ENCODE peak calls at places on chromosomes 6 and 20, in seven cellular contexts. One of them, this sample, is unnamed.

GRCh38 chr6:137399949-137400443 is 94.2 kb downstream of the OLIG3 start:
- DNase-seq in H7: no peak
- DNase-seq in activated CD8-positive, alpha-beta memory T cell treated with anti-CD3 and anti-CD28 coated beads for 1 hour: no peak
- DNase-seq in activated T-cell treated with anti-CD3 and anti-CD28 coated beads, Interleukin-2, amount 50 U/mL, for 4 hours: no peak
- DNase-seq in Right ventricle myocardium superior: no peak
- DNase-seq in stimulated activated CD8-positive, alpha-beta memory T cell treated with anti-CD3 and anti-CD28 coated beads, Interleukin-4, amount 100 ng/mL, for 1 hour: no peak
- DNase-seq in H9: peak; percentile 44
- DNase-seq in this sample: no peak

GRCh38 chr20:61931476-61932198 is 134.0 kb downstream of the TAF4 start:
- DNase-seq in H7: no peak
- DNase-seq in activated CD8-positive, alpha-beta memory T cell treated with anti-CD3 and anti-CD28 coated beads for 1 hour: no peak
- DNase-seq in activated T-cell treated with anti-CD3 and anti-CD28 coated beads, Interleukin-2, amount 50 U/mL, for 4 hours: no peak
- DNase-seq in Right ventricle myocardium superior: peak; percentile 20
- DNase-seq in stimulated activated CD8-positive, alpha-beta memory T cell treated with anti-CD3 and anti-CD28 coated beads, Interleukin-4, amount 100 ng/mL, for 1 hour: no peak
- DNase-seq in H9: no peak
- DNase-seq in this sample: no peak

GRCh38 chr6:45073771-45074170 is 254.4 kb upstream of the RUNX2 start:
- DNase-seq in H7: no peak
- DNase-seq in activated CD8-positive, alpha-beta memory T cell treated with anti-CD3 and anti-CD28 coated beads for 1 hour: no peak
- DNase-seq in activated T-cell treated with anti-CD3 and anti-CD28 coated beads, Interleukin-2, amount 50 U/mL, for 4 hours: no peak
- DNase-seq in Right ventricle myocardium superior: no peak
- DNase-seq in stimulated activated CD8-positive, alpha-beta memory T cell treated with anti-CD3 and anti-CD28 coated beads, Interleukin-4, amount 100 ng/mL, for 1 hour: no peak
- DNase-seq in H9: no peak
- DNase-seq in this sample: no peak

GRCh38 chr6:37173573-37174195 is 3.7 kb downstream of the PIM1 start:
- DNase-seq in H7: no peak
- DNase-seq in activated CD8-positive, alpha-beta memory T cell treated with anti-CD3 and anti-CD28 coated beads for 1 hour: no peak
- DNase-seq in activated T-cell treated with anti-CD3 and anti-CD28 coated beads, Interleukin-2, amount 50 U/mL, for 4 hours: peak; percentile 44
- DNase-seq in Right ventricle myocardium superior: no peak
- DNase-seq in stimulated activated CD8-positive, alpha-beta memory T cell treated with anti-CD3 and anti-CD28 coated beads, Interleukin-4, amount 100 ng/mL, for 1 hour: no peak
- DNase-seq in H9: no peak
- DNase-seq in this sample: no peak

GRCh38 chr6:40710626-40711354 is 123.6 kb upstream of the LRFN2 start:
- DNase-seq in H7: no peak
- DNase-seq in activated CD8-positive, alpha-beta memory T cell treated with anti-CD3 and anti-CD28 coated beads for 1 hour: no peak
- DNase-seq in activated T-cell treated with anti-CD3 and anti-CD28 coated beads, Interleukin-2, amount 50 U/mL, for 4 hours: no peak
- DNase-seq in Right ventricle myocardium superior: no peak
- DNase-seq in stimulated activated CD8-positive, alpha-beta memory T cell treated with anti-CD3 and anti-CD28 coated beads, Interleukin-4, amount 100 ng/mL, for 1 hour: no peak
- DNase-seq in H9: no peak
- DNase-seq in this sample: no peak

GRCh38 chr20:48375804-48376203 is 452.0 kb downstream of the PREX1 start:
- DNase-seq in H7: peak; percentile 65
- DNase-seq in activated CD8-positive, alpha-beta memory T cell treated with anti-CD3 and anti-CD28 coated beads for 1 hour: no peak
- DNase-seq in activated T-cell treated with anti-CD3 and anti-CD28 coated beads, Interleukin-2, amount 50 U/mL, for 4 hours: no peak
- DNase-seq in Right ventricle myocardium superior: no peak
- DNase-seq in stimulated activated CD8-positive, alpha-beta memory T cell treated with anti-CD3 and anti-CD28 coated beads, Interleukin-4, amount 100 ng/mL, for 1 hour: no peak
- DNase-seq in H9: no peak
- DNase-seq in this sample: no peak

GRCh38 chr20:6402026-6402425 is 279.2 kb upstream of the FERMT1 start:
- DNase-seq in H7: no peak
- DNase-seq in activated CD8-positive, alpha-beta memory T cell treated with anti-CD3 and anti-CD28 coated beads for 1 hour: no peak
- DNase-seq in activated T-cell treated with anti-CD3 and anti-CD28 coated beads, Interleukin-2, amount 50 U/mL, for 4 hours: no peak
- DNase-seq in Right ventricle myocardium superior: no peak
- DNase-seq in stimulated activated CD8-positive, alpha-beta memory T cell treated with anti-CD3 and anti-CD28 coated beads, Interleukin-4, amount 100 ng/mL, for 1 hour: no peak
- DNase-seq in H9: no peak
- DNase-seq in this sample: no peak

GRCh38 chr6:10425973-10426780 is 11.3 kb upstream of the TFAP2A start:
- DNase-seq in H7: peak; percentile 83
- DNase-seq in activated CD8-positive, alpha-beta memory T cell treated with anti-CD3 and anti-CD28 coated beads for 1 hour: no peak
- DNase-seq in activated T-cell treated with anti-CD3 and anti-CD28 coated beads, Interleukin-2, amount 50 U/mL, for 4 hours: no peak
- DNase-seq in Right ventricle myocardium superior: no peak
- DNase-seq in stimulated activated CD8-positive, alpha-beta memory T cell treated with anti-CD3 and anti-CD28 coated beads, Interleukin-4, amount 100 ng/mL, for 1 hour: no peak
- DNase-seq in H9: peak; percentile 55
- DNase-seq in this sample: no peak

GRCh38 chr6:134753001-134753400 is 196.9 kb downstream of the ALDH8A1 start:
- DNase-seq in H7: no peak
- DNase-seq in activated CD8-positive, alpha-beta memory T cell treated with anti-CD3 and anti-CD28 coated beads for 1 hour: no peak
- DNase-seq in activated T-cell treated with anti-CD3 and anti-CD28 coated beads, Interleukin-2, amount 50 U/mL, for 4 hours: no peak
- DNase-seq in Right ventricle myocardium superior: no peak
- DNase-seq in stimulated activated CD8-positive, alpha-beta memory T cell treated with anti-CD3 and anti-CD28 coated beads, Interleukin-4, amount 100 ng/mL, for 1 hour: no peak
- DNase-seq in H9: no peak
- DNase-seq in this sample: no peak

GRCh38 chr6:39140556-39141191 is 25.7 kb upstream of the SAYSD1 start:
- DNase-seq in H7: no peak
- DNase-seq in activated CD8-positive, alpha-beta memory T cell treated with anti-CD3 and anti-CD28 coated beads for 1 hour: no peak
- DNase-seq in activated T-cell treated with anti-CD3 and anti-CD28 coated beads, Interleukin-2, amount 50 U/mL, for 4 hours: no peak
- DNase-seq in Right ventricle myocardium superior: no peak
- DNase-seq in stimulated activated CD8-positive, alpha-beta memory T cell treated with anti-CD3 and anti-CD28 coated beads, Interleukin-4, amount 100 ng/mL, for 1 hour: no peak
- DNase-seq in H9: no peak
- DNase-seq in this sample: no peak

GRCh38 chr20:51420111-51420510 is 122.4 kb downstream of the NFATC2 start:
- DNase-seq in H7: no peak
- DNase-seq in activated CD8-positive, alpha-beta memory T cell treated with anti-CD3 and anti-CD28 coated beads for 1 hour: no peak
- DNase-seq in activated T-cell treated with anti-CD3 and anti-CD28 coated beads, Interleukin-2, amount 50 U/mL, for 4 hours: no peak
- DNase-seq in Right ventricle myocardium superior: no peak
- DNase-seq in stimulated activated CD8-positive, alpha-beta memory T cell treated with anti-CD3 and anti-CD28 coated beads, Interleukin-4, amount 100 ng/mL, for 1 hour: no peak
- DNase-seq in H9: no peak
- DNase-seq in this sample: no peak

GRCh38 chr6:46645265-46645664 is 7.4 kb downstream of the CYP39A1 start:
- DNase-seq in H7: no peak
- DNase-seq in activated CD8-positive, alpha-beta memory T cell treated with anti-CD3 and anti-CD28 coated beads for 1 hour: no peak
- DNase-seq in activated T-cell treated with anti-CD3 and anti-CD28 coated beads, Interleukin-2, amount 50 U/mL, for 4 hours: no peak
- DNase-seq in Right ventricle myocardium superior: no peak
- DNase-seq in stimulated activated CD8-positive, alpha-beta memory T cell treated with anti-CD3 and anti-CD28 coated beads, Interleukin-4, amount 100 ng/mL, for 1 hour: no peak
- DNase-seq in H9: no peak
- DNase-seq in this sample: no peak

GRCh38 chr20:57809661-57810172 is 99.9 kb upstream of the PMEPA1 start:
- DNase-seq in H7: no peak
- DNase-seq in activated CD8-positive, alpha-beta memory T cell treated with anti-CD3 and anti-CD28 coated beads for 1 hour: no peak
- DNase-seq in activated T-cell treated with anti-CD3 and anti-CD28 coated beads, Interleukin-2, amount 50 U/mL, for 4 hours: no peak
- DNase-seq in Right ventricle myocardium superior: peak; percentile 73
- DNase-seq in stimulated activated CD8-positive, alpha-beta memory T cell treated with anti-CD3 and anti-CD28 coated beads, Interleukin-4, amount 100 ng/mL, for 1 hour: no peak
- DNase-seq in H9: no peak
- DNase-seq in this sample: no peak

GRCh38 chr6:12012566-12013367 is 655 bp downstream of the HIVEP1 start:
- DNase-seq in H7: peak; percentile 84
- DNase-seq in activated CD8-positive, alpha-beta memory T cell treated with anti-CD3 and anti-CD28 coated beads for 1 hour: peak; percentile 45
- DNase-seq in activated T-cell treated with anti-CD3 and anti-CD28 coated beads, Interleukin-2, amount 50 U/mL, for 4 hours: peak; percentile 62
- DNase-seq in Right ventricle myocardium superior: peak; percentile 73
- DNase-seq in stimulated activated CD8-positive, alpha-beta memory T cell treated with anti-CD3 and anti-CD28 coated beads, Interleukin-4, amount 100 ng/mL, for 1 hour: peak; percentile 39
- DNase-seq in H9: peak; percentile 83
- DNase-seq in this sample: peak; percentile 65

GRCh38 chr20:34794006-34794585 is 31.4 kb downstream of the NCOA6 start:
- DNase-seq in H7: no peak
- DNase-seq in activated CD8-positive, alpha-beta memory T cell treated with anti-CD3 and anti-CD28 coated beads for 1 hour: no peak
- DNase-seq in activated T-cell treated with anti-CD3 and anti-CD28 coated beads, Interleukin-2, amount 50 U/mL, for 4 hours: no peak
- DNase-seq in Right ventricle myocardium superior: no peak
- DNase-seq in stimulated activated CD8-positive, alpha-beta memory T cell treated with anti-CD3 and anti-CD28 coated beads, Interleukin-4, amount 100 ng/mL, for 1 hour: no peak
- DNase-seq in H9: no peak
- DNase-seq in this sample: no peak

GRCh38 chr20:57108742-57109141 is 157.7 kb downstream of the BMP7 start:
- DNase-seq in H7: peak; percentile 74
- DNase-seq in activated CD8-positive, alpha-beta memory T cell treated with anti-CD3 and anti-CD28 coated beads for 1 hour: no peak
- DNase-seq in activated T-cell treated with anti-CD3 and anti-CD28 coated beads, Interleukin-2, amount 50 U/mL, for 4 hours: no peak
- DNase-seq in Right ventricle myocardium superior: no peak
- DNase-seq in stimulated activated CD8-positive, alpha-beta memory T cell treated with anti-CD3 and anti-CD28 coated beads, Interleukin-4, amount 100 ng/mL, for 1 hour: no peak
- DNase-seq in H9: no peak
- DNase-seq in this sample: no peak

GRCh38 chr20:7770578-7770977 is 169.7 kb downstream of the HAO1 start:
- DNase-seq in H7: no peak
- DNase-seq in activated CD8-positive, alpha-beta memory T cell treated with anti-CD3 and anti-CD28 coated beads for 1 hour: no peak
- DNase-seq in activated T-cell treated with anti-CD3 and anti-CD28 coated beads, Interleukin-2, amount 50 U/mL, for 4 hours: no peak
- DNase-seq in Right ventricle myocardium superior: no peak
- DNase-seq in stimulated activated CD8-positive, alpha-beta memory T cell treated with anti-CD3 and anti-CD28 coated beads, Interleukin-4, amount 100 ng/mL, for 1 hour: no peak
- DNase-seq in H9: no peak
- DNase-seq in this sample: no peak

GRCh38 chr6:63355632-63356031 is 35.8 kb upstream of the LGSN start:
- DNase-seq in H7: no peak
- DNase-seq in activated CD8-positive, alpha-beta memory T cell treated with anti-CD3 and anti-CD28 coated beads for 1 hour: no peak
- DNase-seq in activated T-cell treated with anti-CD3 and anti-CD28 coated beads, Interleukin-2, amount 50 U/mL, for 4 hours: no peak
- DNase-seq in Right ventricle myocardium superior: no peak
- DNase-seq in stimulated activated CD8-positive, alpha-beta memory T cell treated with anti-CD3 and anti-CD28 coated beads, Interleukin-4, amount 100 ng/mL, for 1 hour: no peak
- DNase-seq in H9: no peak
- DNase-seq in this sample: no peak

GRCh38 chr6:38214159-38214558 is 394.6 kb downstream of the ZFAND3 start:
- DNase-seq in H7: no peak
- DNase-seq in activated CD8-positive, alpha-beta memory T cell treated with anti-CD3 and anti-CD28 coated beads for 1 hour: no peak
- DNase-seq in activated T-cell treated with anti-CD3 and anti-CD28 coated beads, Interleukin-2, amount 50 U/mL, for 4 hours: no peak
- DNase-seq in Right ventricle myocardium superior: no peak
- DNase-seq in stimulated activated CD8-positive, alpha-beta memory T cell treated with anti-CD3 and anti-CD28 coated beads, Interleukin-4, amount 100 ng/mL, for 1 hour: no peak
- DNase-seq in H9: no peak
- DNase-seq in this sample: no peak

GRCh38 chr20:54980321-54980960 is 505.0 kb downstream of the DOK5 start:
- DNase-seq in H7: peak; percentile 56
- DNase-seq in activated CD8-positive, alpha-beta memory T cell treated with anti-CD3 and anti-CD28 coated beads for 1 hour: no peak
- DNase-seq in activated T-cell treated with anti-CD3 and anti-CD28 coated beads, Interleukin-2, amount 50 U/mL, for 4 hours: no peak
- DNase-seq in Right ventricle myocardium superior: no peak
- DNase-seq in stimulated activated CD8-positive, alpha-beta memory T cell treated with anti-CD3 and anti-CD28 coated beads, Interleukin-4, amount 100 ng/mL, for 1 hour: no peak
- DNase-seq in H9: no peak
- DNase-seq in this sample: no peak

GRCh38 chr6:138443979-138444378 is 40.0 kb downstream of the HEBP2 start:
- DNase-seq in H7: no peak
- DNase-seq in activated CD8-positive, alpha-beta memory T cell treated with anti-CD3 and anti-CD28 coated beads for 1 hour: no peak
- DNase-seq in activated T-cell treated with anti-CD3 and anti-CD28 coated beads, Interleukin-2, amount 50 U/mL, for 4 hours: no peak
- DNase-seq in Right ventricle myocardium superior: no peak
- DNase-seq in stimulated activated CD8-positive, alpha-beta memory T cell treated with anti-CD3 and anti-CD28 coated beads, Interleukin-4, amount 100 ng/mL, for 1 hour: no peak
- DNase-seq in H9: no peak
- DNase-seq in this sample: no peak

GRCh38 chr6:160952633-160953281 is 38.8 kb upstream of the MAP3K4 start:
- DNase-seq in H7: no peak
- DNase-seq in activated CD8-positive, alpha-beta memory T cell treated with anti-CD3 and anti-CD28 coated beads for 1 hour: no peak
- DNase-seq in activated T-cell treated with anti-CD3 and anti-CD28 coated beads, Interleukin-2, amount 50 U/mL, for 4 hours: no peak
- DNase-seq in Right ventricle myocardium superior: no peak
- DNase-seq in stimulated activated CD8-positive, alpha-beta memory T cell treated with anti-CD3 and anti-CD28 coated beads, Interleukin-4, amount 100 ng/mL, for 1 hour: no peak
- DNase-seq in H9: no peak
- DNase-seq in this sample: no peak

GRCh38 chr20:7094438-7094997 is 327.0 kb downstream of the BMP2 start:
- DNase-seq in H7: peak; percentile 20
- DNase-seq in activated CD8-positive, alpha-beta memory T cell treated with anti-CD3 and anti-CD28 coated beads for 1 hour: no peak
- DNase-seq in activated T-cell treated with anti-CD3 and anti-CD28 coated beads, Interleukin-2, amount 50 U/mL, for 4 hours: no peak
- DNase-seq in Right ventricle myocardium superior: no peak
- DNase-seq in stimulated activated CD8-positive, alpha-beta memory T cell treated with anti-CD3 and anti-CD28 coated beads, Interleukin-4, amount 100 ng/mL, for 1 hour: no peak
- DNase-seq in H9: peak; percentile 50
- DNase-seq in this sample: peak; percentile 2

GRCh38 chr6:21885532-21886089 is 292.1 kb downstream of the SOX4 start:
- DNase-seq in H7: no peak
- DNase-seq in activated CD8-positive, alpha-beta memory T cell treated with anti-CD3 and anti-CD28 coated beads for 1 hour: no peak
- DNase-seq in activated T-cell treated with anti-CD3 and anti-CD28 coated beads, Interleukin-2, amount 50 U/mL, for 4 hours: no peak
- DNase-seq in Right ventricle myocardium superior: peak; percentile 67
- DNase-seq in stimulated activated CD8-positive, alpha-beta memory T cell treated with anti-CD3 and anti-CD28 coated beads, Interleukin-4, amount 100 ng/mL, for 1 hour: no peak
- DNase-seq in H9: no peak
- DNase-seq in this sample: peak; percentile 9